ENCODE peak calls at places on chromosomes 7 and 10, in seven cellular contexts. One of them, this sample, is unnamed.
A peak's percentile ranks its signal among the peaks of the same experiment; 100 is the strongest.

GRCh38 chr10:88879754-88880286 is at the start of gene STAMBPL1:
- DNase-seq in suprapubic skin: peak; percentile 75
- DNase-seq in tibial nerve: no peak
- DNase-seq in GM12878: peak; percentile 50
- DNase-seq in H1: no peak
- DNase-seq in A549: peak; percentile 56
- DNase-seq in sigmoid colon: peak; percentile 78
- DNase-seq in this sample: peak; percentile 61

GRCh38 chr7:54841772-54842707 is 83.0 kb upstream of the SEC61G start:
- DNase-seq in suprapubic skin: no peak
- DNase-seq in tibial nerve: no peak
- DNase-seq in GM12878: no peak
- DNase-seq in H1: no peak
- DNase-seq in A549: no peak
- DNase-seq in sigmoid colon: no peak
- DNase-seq in this sample: no peak

GRCh38 chr7:104552102-104552501 is 223.7 kb downstream of the LHFPL3 start:
- DNase-seq in suprapubic skin: no peak
- DNase-seq in tibial nerve: peak; percentile 43
- DNase-seq in GM12878: no peak
- DNase-seq in H1: peak; percentile 10
- DNase-seq in A549: no peak
- DNase-seq in sigmoid colon: no peak
- DNase-seq in this sample: peak; percentile 28

GRCh38 chr7:135454060-135454459 is 55.8 kb downstream of the CNOT4 start:
- DNase-seq in suprapubic skin: no peak
- DNase-seq in tibial nerve: no peak
- DNase-seq in GM12878: no peak
- DNase-seq in H1: no peak
- DNase-seq in A549: no peak
- DNase-seq in sigmoid colon: no peak
- DNase-seq in this sample: no peak

GRCh38 chr10:74500806-74501205 is 325.6 kb upstream of the KAT6B start:
- DNase-seq in suprapubic skin: no peak
- DNase-seq in tibial nerve: no peak
- DNase-seq in GM12878: no peak
- DNase-seq in H1: no peak
- DNase-seq in A549: no peak
- DNase-seq in sigmoid colon: no peak
- DNase-seq in this sample: no peak

GRCh38 chr7:122425731-122426130 is 121.2 kb upstream of the FEZF1 start:
- DNase-seq in suprapubic skin: no peak
- DNase-seq in tibial nerve: no peak
- DNase-seq in GM12878: no peak
- DNase-seq in H1: no peak
- DNase-seq in A549: no peak
- DNase-seq in sigmoid colon: no peak
- DNase-seq in this sample: no peak

GRCh38 chr10:115653473-115653872 is 560.3 kb downstream of the ATRNL1 start:
- DNase-seq in suprapubic skin: no peak
- DNase-seq in tibial nerve: no peak
- DNase-seq in GM12878: no peak
- DNase-seq in H1: no peak
- DNase-seq in A549: no peak
- DNase-seq in sigmoid colon: no peak
- DNase-seq in this sample: no peak

GRCh38 chr10:79185067-79185774 is 116.5 kb downstream of the ZMIZ1 start:
- DNase-seq in suprapubic skin: no peak
- DNase-seq in tibial nerve: no peak
- DNase-seq in GM12878: no peak
- DNase-seq in H1: no peak
- DNase-seq in A549: no peak
- DNase-seq in sigmoid colon: no peak
- DNase-seq in this sample: no peak

GRCh38 chr7:105097619-105098018 is 83.6 kb downstream of the KMT2E start:
- DNase-seq in suprapubic skin: no peak
- DNase-seq in tibial nerve: no peak
- DNase-seq in GM12878: no peak
- DNase-seq in H1: no peak
- DNase-seq in A549: peak; percentile 26
- DNase-seq in sigmoid colon: no peak
- DNase-seq in this sample: no peak

GRCh38 chr10:131264110-131264788 is 47.3 kb downstream of the TCERG1L start:
- DNase-seq in suprapubic skin: peak; percentile 58
- DNase-seq in tibial nerve: no peak
- DNase-seq in GM12878: no peak
- DNase-seq in H1: no peak
- DNase-seq in A549: no peak
- DNase-seq in sigmoid colon: peak; percentile 29
- DNase-seq in this sample: no peak

GRCh38 chr10:73648975-73649829 is 6.6 kb downstream of the SYNPO2L start:
- DNase-seq in suprapubic skin: no peak
- DNase-seq in tibial nerve: no peak
- DNase-seq in GM12878: no peak
- DNase-seq in H1: no peak
- DNase-seq in A549: no peak
- DNase-seq in sigmoid colon: no peak
- DNase-seq in this sample: no peak

GRCh38 chr7:101725911-101726310 is 91.5 kb upstream of the CUX1 start:
- DNase-seq in suprapubic skin: no peak
- DNase-seq in tibial nerve: no peak
- DNase-seq in GM12878: no peak
- DNase-seq in H1: no peak
- DNase-seq in A549: no peak
- DNase-seq in sigmoid colon: no peak
- DNase-seq in this sample: no peak

GRCh38 chr10:19929466-19930140 is 113.4 kb downstream of the PLXDC2 start:
- DNase-seq in suprapubic skin: no peak
- DNase-seq in tibial nerve: no peak
- DNase-seq in GM12878: no peak
- DNase-seq in H1: no peak
- DNase-seq in A549: no peak
- DNase-seq in sigmoid colon: no peak
- DNase-seq in this sample: no peak

GRCh38 chr7:149670288-149670687 is 103.1 kb downstream of the ZNF467 start:
- DNase-seq in suprapubic skin: no peak
- DNase-seq in tibial nerve: no peak
- DNase-seq in GM12878: no peak
- DNase-seq in H1: no peak
- DNase-seq in A549: no peak
- DNase-seq in sigmoid colon: peak; percentile 87
- DNase-seq in this sample: peak; percentile 48

GRCh38 chr7:83161186-83161585 is 1.5 kb downstream of the PCLO start:
- DNase-seq in suprapubic skin: no peak
- DNase-seq in tibial nerve: no peak
- DNase-seq in GM12878: no peak
- DNase-seq in H1: no peak
- DNase-seq in A549: no peak
- DNase-seq in sigmoid colon: no peak
- DNase-seq in this sample: no peak

GRCh38 chr7:111198255-111198654 is 107.3 kb downstream of the LRRN3 start:
- DNase-seq in suprapubic skin: no peak
- DNase-seq in tibial nerve: peak; percentile 31
- DNase-seq in GM12878: no peak
- DNase-seq in H1: no peak
- DNase-seq in A549: no peak
- DNase-seq in sigmoid colon: no peak
- DNase-seq in this sample: no peak

GRCh38 chr7:8371742-8372141 is 61.7 kb upstream of the NXPH1 start:
- DNase-seq in suprapubic skin: no peak
- DNase-seq in tibial nerve: no peak
- DNase-seq in GM12878: no peak
- DNase-seq in H1: no peak
- DNase-seq in A549: no peak
- DNase-seq in sigmoid colon: no peak
- DNase-seq in this sample: no peak

GRCh38 chr7:150947761-150948680 is 30.1 kb downstream of the KCNH2 start:
- DNase-seq in suprapubic skin: peak; percentile 55
- DNase-seq in tibial nerve: no peak
- DNase-seq in GM12878: no peak
- DNase-seq in H1: no peak
- DNase-seq in A549: no peak
- DNase-seq in sigmoid colon: peak; percentile 63
- DNase-seq in this sample: no peak

GRCh38 chr7:155456772-155457543 is 971 bp upstream of the EN2 start:
- DNase-seq in suprapubic skin: no peak
- DNase-seq in tibial nerve: peak; percentile 42
- DNase-seq in GM12878: no peak
- DNase-seq in H1: no peak
- DNase-seq in A549: peak; percentile 91
- DNase-seq in sigmoid colon: peak; percentile 79
- DNase-seq in this sample: peak; percentile 42

GRCh38 chr10:14330390-14331071 is at the start of gene FRMD4A:
- DNase-seq in suprapubic skin: no peak
- DNase-seq in tibial nerve: no peak
- DNase-seq in GM12878: no peak
- DNase-seq in H1: no peak
- DNase-seq in A549: no peak
- DNase-seq in sigmoid colon: no peak
- DNase-seq in this sample: no peak

GRCh38 chr10:34454590-34455289 is 360.4 kb downstream of the PARD3 start:
- DNase-seq in suprapubic skin: no peak
- DNase-seq in tibial nerve: no peak
- DNase-seq in GM12878: no peak
- DNase-seq in H1: no peak
- DNase-seq in A549: no peak
- DNase-seq in sigmoid colon: no peak
- DNase-seq in this sample: no peak

GRCh38 chr7:154651501-154651900 is 351.4 kb downstream of the PAXIP1 start:
- DNase-seq in suprapubic skin: no peak
- DNase-seq in tibial nerve: no peak
- DNase-seq in GM12878: no peak
- DNase-seq in H1: no peak
- DNase-seq in A549: no peak
- DNase-seq in sigmoid colon: no peak
- DNase-seq in this sample: no peak

GRCh38 chr10:74916283-74916682 is 89.9 kb downstream of the KAT6B start:
- DNase-seq in suprapubic skin: no peak
- DNase-seq in tibial nerve: no peak
- DNase-seq in GM12878: no peak
- DNase-seq in H1: no peak
- DNase-seq in A549: no peak
- DNase-seq in sigmoid colon: no peak
- DNase-seq in this sample: no peak

GRCh38 chr10:12130237-12130872 is 878 bp downstream of the SEC61A2 start:
- DNase-seq in suprapubic skin: no peak
- DNase-seq in tibial nerve: peak; percentile 21
- DNase-seq in GM12878: peak; percentile 40
- DNase-seq in H1: no peak
- DNase-seq in A549: peak; percentile 65
- DNase-seq in sigmoid colon: no peak
- DNase-seq in this sample: no peak

GRCh38 chr7:28813238-28813962 is 144.7 kb downstream of the TRIL start:
- DNase-seq in suprapubic skin: no peak
- DNase-seq in tibial nerve: peak; percentile 20
- DNase-seq in GM12878: peak; percentile 24
- DNase-seq in H1: no peak
- DNase-seq in A549: no peak
- DNase-seq in sigmoid colon: no peak
- DNase-seq in this sample: no peak

GRCh38 chr10:132539431-132539839 is 1.8 kb downstream of the INPP5A start:
- DNase-seq in suprapubic skin: no peak
- DNase-seq in tibial nerve: no peak
- DNase-seq in GM12878: no peak
- DNase-seq in H1: no peak
- DNase-seq in A549: no peak
- DNase-seq in sigmoid colon: peak; percentile 88
- DNase-seq in this sample: peak; percentile 76
- H3K4me3 ChIP-seq in suprapubic skin: peak overlapping the region; percentile 65
- H3K4me3 ChIP-seq in tibial nerve: peak overlapping the region; percentile 65
- H3K4me3 ChIP-seq in GM12878: peak overlapping the region; percentile 78
- H3K4me3 ChIP-seq in H1: no peak overlapping the region
- H3K4me3 ChIP-seq in A549: no peak overlapping the region
- H3K4me3 ChIP-seq in sigmoid colon: peak overlapping the region; percentile 80
- H3K4me3 ChIP-seq in this sample: peak overlapping the region; percentile 80

GRCh38 chr7:48084727-48085432 is 4.2 kb upstream of the UPP1 start:
- DNase-seq in suprapubic skin: no peak
- DNase-seq in tibial nerve: peak; percentile 90
- DNase-seq in GM12878: peak; percentile 90
- DNase-seq in H1: no peak
- DNase-seq in A549: peak; percentile 88
- DNase-seq in sigmoid colon: peak; percentile 89
- DNase-seq in this sample: peak; percentile 60
- TF ChIP-seq EP300 in suprapubic skin: no peak
- TF ChIP-seq EP300 in tibial nerve: peak; percentile 88
- TF ChIP-seq EP300 in GM12878: peak; percentile 98
- TF ChIP-seq EP300 in H1: no peak
- TF ChIP-seq EP300 in A549: peak; percentile 66
- TF ChIP-seq EP300 in sigmoid colon: no peak
- TF ChIP-seq EP300 in this sample: no peak

GRCh38 chr7:906776-907157 is 30.4 kb downstream of the GET4 start:
- DNase-seq in suprapubic skin: no peak
- DNase-seq in tibial nerve: no peak
- DNase-seq in GM12878: no peak
- DNase-seq in H1: no peak
- DNase-seq in A549: no peak
- DNase-seq in sigmoid colon: no peak
- DNase-seq in this sample: no peak

GRCh38 chr7:910441-910861 is 34.1 kb downstream of the GET4 start:
- DNase-seq in suprapubic skin: no peak
- DNase-seq in tibial nerve: no peak
- DNase-seq in GM12878: no peak
- DNase-seq in H1: no peak
- DNase-seq in A549: no peak
- DNase-seq in sigmoid colon: no peak
- DNase-seq in this sample: no peak

GRCh38 chr7:909358-910329 is 33.3 kb downstream of the GET4 start:
- DNase-seq in suprapubic skin: no peak
- DNase-seq in tibial nerve: peak; percentile 82
- DNase-seq in GM12878: no peak
- DNase-seq in H1: no peak
- DNase-seq in A549: peak; percentile 50
- DNase-seq in sigmoid colon: peak; percentile 87
- DNase-seq in this sample: peak; percentile 52

GRCh38 chr7:907158-907980 is 31.0 kb downstream of the GET4 start:
- DNase-seq in suprapubic skin: no peak
- DNase-seq in tibial nerve: peak; percentile 46
- DNase-seq in GM12878: no peak
- DNase-seq in H1: no peak
- DNase-seq in A549: no peak
- DNase-seq in sigmoid colon: no peak
- DNase-seq in this sample: no peak

GRCh38 chr7:908159-908918 is 32.0 kb downstream of the GET4 start:
- DNase-seq in suprapubic skin: no peak
- DNase-seq in tibial nerve: no peak
- DNase-seq in GM12878: no peak
- DNase-seq in H1: no peak
- DNase-seq in A549: no peak
- DNase-seq in sigmoid colon: no peak
- DNase-seq in this sample: no peak
- H3K4me3 ChIP-seq in suprapubic skin: peak overlapping the region; percentile 41
- H3K4me3 ChIP-seq in tibial nerve: no peak overlapping the region
- H3K4me3 ChIP-seq in GM12878: no peak overlapping the region
- H3K4me3 ChIP-seq in H1: peak overlapping the region; percentile 24
- H3K4me3 ChIP-seq in A549: peak overlapping the region; percentile 42
- H3K4me3 ChIP-seq in sigmoid colon: peak overlapping the region; percentile 35
- H3K4me3 ChIP-seq in this sample: peak overlapping the region; percentile 37

DNA sequence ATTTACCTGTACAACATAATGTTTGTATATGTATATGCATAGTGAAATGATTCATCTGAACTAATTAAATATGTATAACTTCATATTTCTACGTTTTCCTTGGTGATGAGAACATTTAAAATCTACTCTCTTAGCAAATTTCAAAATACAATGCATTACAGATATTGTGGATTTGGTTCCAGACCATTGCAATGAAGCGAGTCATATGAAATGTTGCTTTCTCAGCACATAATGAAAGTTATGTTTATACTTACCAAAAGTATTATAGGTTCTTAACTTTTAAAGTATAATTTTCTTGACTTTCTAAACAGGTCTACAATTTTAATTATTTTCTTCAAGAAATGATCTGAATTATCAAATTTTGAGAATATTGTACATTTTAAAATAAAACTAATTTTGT is 189.2 kb downstream of the CSTF2T start:
- DNase-seq in suprapubic skin: no peak
- DNase-seq in tibial nerve: no peak
- DNase-seq in GM12878: no peak
- DNase-seq in H1: no peak
- DNase-seq in A549: no peak
- DNase-seq in sigmoid colon: no peak
- DNase-seq in this sample: no peak
- TF ChIP-seq EP300 in suprapubic skin: no peak
- TF ChIP-seq EP300 in tibial nerve: no peak
- TF ChIP-seq EP300 in GM12878: no peak
- TF ChIP-seq EP300 in H1: no peak
- TF ChIP-seq EP300 in A549: no peak
- TF ChIP-seq EP300 in sigmoid colon: no peak
- TF ChIP-seq EP300 in this sample: no peak